ENCODE peak calls at places on chromosomes 1 and 21, in four cellular contexts. P, F, Y and X are unnamed samples. For H3K9me3, the result is how much of the 10 kb centered on the place peaks cover.

GRCh38 chr1:42177551-42177981 is 13.0 kb upstream of the GUCA2A start:
- DNase-seq in F (no peak), Y (peak), P (peak), X (no peak)

GRCh38 chr1:183989078-183989577 is 48.4 kb downstream of the COLGALT2 start:
- DNase-seq in P (peak), F (peak), Y (peak), X (no peak)

GRCh38 chr1:47434051-47434842 is 3.6 kb upstream of the FOXD2 start:
- DNase-seq in F (peak), P (peak), Y (peak), X (no peak)

GRCh38 chr1:211335507-211336157 is 9.0 kb downstream of the TRAF5 start:
- DNase-seq in Y (no peak), F (no peak), P (no peak), X (peak)

GRCh38 chr1:9018372-9018771 is 7.9 kb downstream of the SLC2A7 start:
- DNase-seq in F (no peak), P (no peak), Y (peak), X (no peak)

GRCh38 chr21:26441081-26441610 is 131.9 kb downstream of the CYYR1 start:
- DNase-seq in P (no peak), F (no peak), Y (no peak), X (no peak)

GRCh38 chr1:149916193-149916926 is 1.3 kb downstream of the SV2A start:
- DNase-seq in P (no peak), Y (no peak), F (no peak), X (no peak)

GRCh38 chr1:241316372-241316771 is 40.6 kb downstream of the RGS7 start:
- DNase-seq in Y (no peak), P (no peak), F (no peak), X (no peak)

GRCh38 chr1:65344171-65344570 is 34.8 kb downstream of the DNAJC6 start:
- DNase-seq in F (no peak), Y (no peak), P (no peak), X (no peak)

GRCh38 chr1:50423670-50424000 is 392 bp upstream of the DMRTA2 start:
- DNase-seq in P (no peak), F (no peak), Y (no peak), X (no peak)

DNA sequence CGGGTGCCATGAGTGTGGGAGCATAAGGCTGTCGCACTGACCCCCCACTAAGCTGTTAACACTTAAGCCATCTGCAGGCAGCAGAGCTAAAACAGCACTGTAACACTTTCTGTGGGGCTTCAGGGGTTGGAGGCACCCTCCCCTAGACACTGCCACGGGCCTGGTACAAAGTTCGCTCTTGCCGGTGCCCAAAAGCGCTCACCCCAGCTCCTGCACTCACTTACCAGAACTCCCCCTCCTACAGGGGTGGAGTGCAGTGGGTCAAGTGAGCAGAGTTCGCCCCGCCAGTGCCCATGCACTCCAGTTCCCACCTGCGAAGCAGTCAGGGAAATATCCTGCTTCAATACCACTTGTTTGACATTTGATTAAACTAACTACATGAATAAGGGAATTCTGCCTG is 46.3 kb upstream of the CFAP298 start:
- DNase-seq in Y (no peak), P (no peak), F (no peak), X (no peak)
- H3K9me3 ChIP-seq in Y (under half), P (under half), F (under half), X (under half)

GRCh38 chr1:26758358-26758757 is 29.4 kb upstream of the PIGV start:
- DNase-seq in P (no peak), F (no peak), Y (no peak), X (no peak)

GRCh38 chr1:26759531-26759930 is 28.2 kb upstream of the PIGV start:
- DNase-seq in P (no peak), F (no peak), Y (no peak), X (no peak)

DNA sequence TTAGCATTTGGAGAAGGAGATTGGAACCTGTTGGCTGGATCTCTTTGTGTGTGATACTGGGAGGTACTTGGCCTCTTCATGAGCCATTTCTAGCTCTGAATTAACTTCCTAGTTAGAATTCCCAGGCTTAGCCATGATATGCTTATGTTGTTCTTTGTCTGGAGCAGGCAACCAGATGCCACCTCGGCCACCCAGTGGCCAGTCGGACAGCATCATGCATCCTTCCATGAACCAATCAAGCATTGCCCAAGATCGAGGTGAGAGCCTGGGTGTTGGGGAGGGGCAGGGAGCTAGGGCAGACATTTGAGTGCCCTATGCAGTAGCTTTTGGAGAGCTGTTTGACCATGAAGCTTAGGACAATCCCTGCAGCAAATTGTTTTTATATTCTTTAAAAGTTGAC is 26.5 kb upstream of the PIGV start:
- DNase-seq in Y (no peak), P (no peak), F (no peak), X (no peak)
- TF ChIP-seq CTCF in Y (no peak), P (peak), F (peak), X (peak)

GRCh38 chr1:152411846-152412245 is 2.2 kb downstream of the CRNN start:
- DNase-seq in F (no peak), Y (no peak), P (no peak), X (no peak)

GRCh38 chr1:152410028-152410427 is 4.0 kb downstream of the CRNN start:
- DNase-seq in P (no peak), Y (no peak), F (no peak), X (no peak)

GRCh38 chr1:152411144-152411543 is 2.9 kb downstream of the CRNN start:
- DNase-seq in Y (no peak), F (no peak), P (no peak), X (no peak)

GRCh38 chr1:152410599-152410998 is 3.5 kb downstream of the CRNN start:
- DNase-seq in Y (peak), F (no peak), P (peak), X (no peak)

GRCh38 chr1:152408664-152409063 is 5.4 kb downstream of the CRNN start:
- DNase-seq in F (no peak), P (no peak), Y (no peak), X (no peak)
- H3K9me3 ChIP-seq in F (under half), P (under half), Y (under half), X (under half)

GRCh38 chr1:160330119-160330518 is 12.9 kb downstream of the COPA start:
- DNase-seq in P (no peak), Y (no peak), F (no peak), X (no peak)
- TF ChIP-seq CTCF in P (no peak), Y (no peak), F (no peak), X (no peak)

GRCh38 chr21:22609802-22610201 is 1611.6 kb downstream of the NCAM2 start:
- DNase-seq in F (no peak), Y (no peak), P (no peak), X (no peak)
- H3K9me3 ChIP-seq in F (under half), Y (under half), P (under half), X (under half)

GRCh38 chr1:37177230-37177864 is 143.0 kb upstream of the GRIK3 start:
- DNase-seq in F (no peak), P (no peak), Y (no peak), X (peak)
- TF ChIP-seq CTCF in F (no peak), P (no peak), Y (no peak), X (peak)

DNA sequence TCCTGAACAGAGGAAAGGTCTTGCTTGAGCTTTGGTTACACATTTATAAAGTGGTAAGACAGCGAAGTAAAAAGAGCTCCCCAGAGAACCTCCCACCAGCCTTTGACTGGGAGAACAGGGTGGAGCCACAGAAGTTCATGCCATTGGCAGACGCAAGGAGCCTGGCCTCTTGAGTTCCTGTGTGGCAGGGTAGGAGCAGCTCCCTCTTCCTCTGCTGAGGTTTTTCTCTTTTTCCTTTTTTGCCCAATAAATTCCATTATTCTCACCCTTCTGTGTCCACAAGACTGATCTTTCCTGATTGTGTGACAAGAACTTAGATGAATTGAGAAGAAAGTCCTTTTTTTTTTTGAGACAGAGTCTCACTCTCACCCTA is 4.3 kb downstream of the THEM4 start:
- DNase-seq in F (peak), Y (no peak), P (no peak), X (no peak)
- H3K9me3 ChIP-seq in F (under half), Y (under half), P (under half), X (under half)

GRCh38 chr1:43551396-43551888 is 20.8 kb downstream of the PTPRF start:
- DNase-seq in F (no peak), P (no peak), Y (no peak), X (no peak)
- TF ChIP-seq CTCF in F (no peak), P (no peak), Y (no peak), X (no peak)

DNA sequence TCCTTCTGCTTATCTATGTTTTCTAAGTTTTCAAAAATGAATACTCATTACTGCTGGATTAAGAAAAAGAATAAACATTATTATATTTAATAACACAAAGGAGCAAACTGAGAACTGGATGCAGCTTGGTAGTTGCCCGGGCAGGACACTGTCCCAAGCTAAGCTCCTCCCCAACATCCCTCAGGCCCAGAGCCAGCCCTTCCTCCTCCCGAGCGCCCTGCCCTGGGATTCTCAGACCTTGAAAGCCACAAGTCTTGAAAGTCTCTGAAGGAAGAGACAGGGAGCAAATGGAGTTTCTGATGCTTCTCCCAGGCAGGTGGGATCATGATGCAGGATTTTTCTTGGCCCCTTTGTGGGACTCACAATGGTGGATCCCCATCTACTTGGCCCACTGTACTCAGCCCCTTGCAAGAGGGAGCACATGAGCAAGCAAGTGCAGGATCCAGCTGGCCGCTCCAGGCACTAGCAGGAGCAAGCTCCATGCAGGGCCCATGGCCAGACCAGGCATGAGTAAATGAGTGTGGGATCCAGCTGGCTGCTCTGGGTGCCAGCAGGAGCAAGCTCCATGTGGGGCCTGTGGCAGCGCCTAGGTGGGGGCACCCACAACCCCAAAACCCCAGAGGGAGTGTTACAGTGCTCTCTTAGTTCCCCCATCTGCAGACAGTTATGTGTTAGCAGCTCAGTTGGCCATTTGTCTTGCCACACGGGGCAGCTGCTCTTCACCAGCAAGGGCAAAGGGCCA is 32.1 kb upstream of the RAB4A start:
- DNase-seq in P (no peak), F (peak), Y (peak), X (no peak)
- H3K9me3 ChIP-seq in P (under half), F (under half), Y (under half), X (under half)

GRCh38 chr1:112253366-112253765 is 142.6 kb upstream of the CTTNBP2NL start:
- DNase-seq in F (no peak), P (no peak), Y (no peak), X (no peak)

GRCh38 chr1:112255080-112255479 is 140.9 kb upstream of the CTTNBP2NL start:
- DNase-seq in F (no peak), P (no peak), Y (no peak), X (no peak)

GRCh38 chr1:112260699-112261098 is 135.3 kb upstream of the CTTNBP2NL start:
- DNase-seq in P (no peak), Y (no peak), F (no peak), X (no peak)

GRCh38 chr1:112256413-112256812 is 139.6 kb upstream of the CTTNBP2NL start:
- DNase-seq in Y (no peak), F (no peak), P (no peak), X (no peak)

GRCh38 chr1:112257043-112257835 is 138.8 kb upstream of the CTTNBP2NL start:
- DNase-seq in P (no peak), Y (no peak), F (no peak), X (no peak)
- TF ChIP-seq CTCF in P (no peak), Y (no peak), F (no peak), X (no peak)